ENCODE peak calls at places on chromosomes 16 and 17, in seven cellular contexts. W is germinal center; I is NCI-H460; Z is astrocyte of the hippocampus; H is activated CD8-positive, alpha-beta T cell treated with anti-CD3 and anti-CD28 coated beads, Interleukin-2, amount 10 ng/mL, durations not matched to agents 7 days and 5 days; Y is GM04503; R is adipocyte. E is an unnamed sample.

GRCh38 chr17:29458066-29458465 is 67.9 kb downstream of the TAOK1 start:
- DNase-seq in W (no peak), H (no peak), I (no peak), R (no peak), Z (no peak), Y (no peak), E (no peak)

GRCh38 chr16:1309888-1310831 is 724 bp downstream of the UBE2I start:
- DNase-seq in Y (no peak), H (peak; percentile 66), R (peak; percentile 83), W (peak; percentile 51), I (no peak), Z (peak; percentile 49), E (no peak)

GRCh38 chr17:40520991-40521453 is 19.6 kb upstream of the TNS4 start:
- DNase-seq in R (no peak), H (no peak), Z (no peak), I (no peak), W (no peak), Y (no peak), E (no peak)

GRCh38 chr17:8060274-8060673 is 21.4 kb downstream of the ALOX15B start:
- DNase-seq in Z (peak; percentile 85), Y (no peak), I (peak; percentile 84), W (peak; percentile 70), H (peak; percentile 76), R (peak; percentile 93), E (peak; percentile 87)

GRCh38 chr16:57245472-57246113 is 534 bp downstream of the ARL2BP start:
- DNase-seq in W (peak; percentile 41), I (no peak), Z (peak; percentile 19), R (peak; percentile 58), Y (no peak), H (peak; percentile 47), E (no peak)

GRCh38 chr17:69574257-69575197 is 160.0 kb downstream of the MAP2K6 start:
- DNase-seq in H (no peak), W (no peak), Z (peak; percentile 46), R (peak; percentile 52), Y (no peak), I (peak; percentile 59), E (no peak)

GRCh38 chr16:23337836-23338550 is 35.9 kb downstream of the SCNN1B start:
- DNase-seq in W (no peak), Y (no peak), I (no peak), R (no peak), Z (no peak), H (no peak), E (no peak)

GRCh38 chr17:49901460-49902331 is 53.8 kb upstream of the TAC4 start:
- DNase-seq in W (peak; percentile 41), I (no peak), R (peak; percentile 30), Z (peak; percentile 47), Y (no peak), H (no peak), E (peak; percentile 43)

GRCh38 chr17:52636443-52636842 is 477.9 kb upstream of the CA10 start:
- DNase-seq in R (no peak), Y (no peak), H (no peak), I (no peak), Z (no peak), W (no peak), E (no peak)

GRCh38 chr16:30755955-30756780 is 5.7 kb downstream of the CFAP119 start:
- DNase-seq in H (no peak), I (no peak), W (no peak), R (no peak), Y (no peak), Z (no peak), E (no peak)

GRCh38 chr17:29131814-29132682 is 48.1 kb downstream of the MYO18A start:
- DNase-seq in Z (peak; percentile 73), Y (peak; percentile 80), I (no peak), R (peak; percentile 94), H (no peak), W (no peak), E (no peak)

E was measured in A549.